ENCODE peak calls at places on chromosomes 6 and 20, in four cellular contexts. W, I, O and X are unnamed samples. For H3K4me1, the result is how much of the 10 kb centered on the place peaks cover.

GRCh38 chr6:42045538-42046460 is 4.5 kb upstream of the TAF8 start:
- DNase-seq in I (peak), W (peak), O (peak), X (peak)

GRCh38 chr6:124858564-124858963 is 103.7 kb upstream of the RNF217 start:
- DNase-seq in I (no peak), O (no peak), W (no peak), X (no peak)

GRCh38 chr20:62618622-62619529 is 23.4 kb upstream of the SLCO4A1 start:
- DNase-seq in O (no peak), I (no peak), W (no peak), X (no peak)

GRCh38 chr6:36625161-36625919 is 31.2 kb downstream of the SRSF3 start:
- DNase-seq in O (peak), I (peak), W (no peak), X (no peak)

GRCh38 chr6:113909224-113909856 is 52.2 kb downstream of the MARCKS start:
- DNase-seq in O (peak), W (no peak), I (peak), X (peak)

GRCh38 chr6:167721291-167721690 is 105.4 kb upstream of the AFDN start:
- DNase-seq in O (no peak), W (no peak), I (no peak), X (no peak)

GRCh38 chr20:57663681-57664451 is 43.6 kb upstream of the ZBP1 start:
- DNase-seq in O (no peak), W (peak), I (no peak), X (no peak)

GRCh38 chr6:7262037-7262461 is 51.0 kb downstream of the SSR1 start:
- DNase-seq in O (no peak), W (peak), I (no peak), X (peak)

GRCh38 chr20:33393609-33394008 is 7.7 kb downstream of the CDK5RAP1 start:
- DNase-seq in O (peak), I (no peak), W (no peak), X (no peak)

GRCh38 chr6:152669894-152670293 is 27.8 kb upstream of the MYCT1 start:
- DNase-seq in O (peak), W (no peak), I (peak), X (peak)

GRCh38 chr6:44332585-44332984 is 9.9 kb upstream of the SPATS1 start:
- DNase-seq in I (peak), W (no peak), O (peak), X (no peak)

GRCh38 chr6:72348926-72349325 is 272.9 kb upstream of the KCNQ5 start:
- DNase-seq in O (peak), W (no peak), I (peak), X (peak)

GRCh38 chr6:131858765-131859490 is 51.1 kb downstream of the ENPP1 start:
- DNase-seq in I (peak), W (no peak), O (peak), X (peak)

GRCh38 chr6:8131265-8131897 is 29.0 kb upstream of the EEF1E1 start:
- DNase-seq in W (no peak), I (peak), O (peak), X (peak)

GRCh38 chr20:59832406-59833156 is 100.9 kb downstream of the SYCP2 start:
- DNase-seq in I (no peak), W (no peak), O (no peak), X (no peak)

GRCh38 chr6:78511019-78511418 is 356.3 kb upstream of the IRAK1BP1 start:
- DNase-seq in I (no peak), W (no peak), O (peak), X (no peak)

GRCh38 chr20:53878262-53879047 is 191.9 kb downstream of the BCAS1 start:
- DNase-seq in W (no peak), O (no peak), I (no peak), X (no peak)

GRCh38 chr6:144216668-144217218 is 66.4 kb downstream of the STX11 start:
- DNase-seq in O (no peak), W (no peak), I (no peak), X (no peak)

GRCh38 chr6:147141690-147142308 is 62.4 kb upstream of the STXBP5 start:
- DNase-seq in W (no peak), I (peak), O (peak), X (peak)

GRCh38 chr6:107536183-107536582 is 46.3 kb downstream of the SOBP start:
- DNase-seq in O (no peak), I (no peak), W (no peak), X (no peak)

GRCh38 chr6:73152998-73153757 is 72.1 kb downstream of the KHDC1L start:
- DNase-seq in I (no peak), W (no peak), O (peak), X (peak)

GRCh38 chr20:63090052-63090451 is 83.3 kb upstream of the BHLHE23 start:
- DNase-seq in O (no peak), W (peak), I (no peak), X (no peak)

GRCh38 chr6:73878403-73878802 is 182.4 kb downstream of the CD109 start:
- DNase-seq in O (no peak), I (no peak), W (no peak), X (no peak)

GRCh38 chr20:51275816-51276215 is 252.9 kb upstream of the KCNG1 start:
- DNase-seq in I (peak), W (peak), O (peak), X (no peak)

GRCh38 chr6:33672808-33673207 is 38.7 kb downstream of the UQCC2 start:
- DNase-seq in W (peak), O (peak), I (peak), X (peak)

GRCh38 chr6:129440691-129441090 is 269.3 kb downstream of the ARHGAP18 start:
- DNase-seq in W (no peak), O (no peak), I (peak), X (peak)

GRCh38 chr6:107490568-107491058 is 696 bp downstream of the SOBP start:
- DNase-seq in W (no peak), O (no peak), I (no peak), X (no peak)

GRCh38 chr20:24996449-24997195 is 4.1 kb upstream of the APMAP start:
- DNase-seq in W (no peak), O (no peak), I (no peak), X (no peak)
- H3K4me1 ChIP-seq in W (under half), O (under half), I (under half), X (under half)

DNA sequence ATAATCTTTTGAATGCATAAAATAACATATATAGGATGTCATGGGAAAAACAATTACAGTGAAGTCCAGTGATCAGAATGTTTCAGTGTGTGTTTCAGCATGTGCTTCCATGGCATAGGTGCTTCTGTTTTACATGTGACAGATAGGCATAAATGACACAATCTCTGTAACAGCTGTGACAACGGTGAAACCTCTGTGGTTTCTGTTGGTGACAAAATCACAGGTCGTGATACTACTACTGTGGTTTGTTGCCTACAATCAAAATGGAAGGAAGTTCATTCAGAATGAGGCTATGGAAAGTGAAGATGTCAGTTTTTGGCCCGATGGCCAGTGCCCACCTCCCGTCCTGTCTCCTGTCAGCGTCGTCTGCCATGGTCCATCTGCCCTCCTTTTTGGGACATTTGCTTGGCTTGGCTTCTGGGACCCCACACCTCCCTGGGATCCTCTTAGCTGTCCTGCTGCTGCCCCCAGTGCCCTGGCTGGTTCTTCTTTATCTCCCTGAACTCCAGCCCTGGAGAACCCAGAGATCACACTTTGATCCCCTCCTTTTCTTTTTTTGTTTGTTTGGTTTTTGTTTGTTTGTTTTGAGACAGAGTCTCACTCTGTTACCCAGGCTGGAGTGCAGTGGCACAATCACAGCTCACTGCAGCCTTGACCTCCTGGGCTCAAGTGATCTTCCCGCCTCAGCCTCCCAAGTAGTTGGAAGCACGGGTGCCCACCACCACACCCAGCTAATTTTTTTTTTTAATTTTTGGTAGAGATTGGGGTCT is 79.3 kb upstream of the NAA20 start:
- DNase-seq in W (no peak), I (no peak), O (no peak), X (no peak)
- H3K4me1 ChIP-seq in W (under half), I (under half), O (under half), X (under half)

GRCh38 chr6:39849228-39849627 is 57.1 kb downstream of the DAAM2 start:
- DNase-seq in O (no peak), I (no peak), W (no peak), X (no peak)
- H3K4me1 ChIP-seq in O (under half), I (under half), W (under half), X (under half)

GRCh38 chr6:11766589-11767450 is 11.8 kb downstream of the ADTRP start:
- DNase-seq in O (peak), W (no peak), I (peak), X (peak)

GRCh38 chr6:11769816-11770545 is 8.6 kb downstream of the ADTRP start:
- DNase-seq in I (peak), O (no peak), W (no peak), X (peak)

GRCh38 chr6:11769244-11769643 is 9.4 kb downstream of the ADTRP start:
- DNase-seq in I (no peak), O (peak), W (no peak), X (peak)

GRCh38 chr6:11766056-11766455 is 12.5 kb downstream of the ADTRP start:
- DNase-seq in W (no peak), O (peak), I (peak), X (peak)

DNA sequence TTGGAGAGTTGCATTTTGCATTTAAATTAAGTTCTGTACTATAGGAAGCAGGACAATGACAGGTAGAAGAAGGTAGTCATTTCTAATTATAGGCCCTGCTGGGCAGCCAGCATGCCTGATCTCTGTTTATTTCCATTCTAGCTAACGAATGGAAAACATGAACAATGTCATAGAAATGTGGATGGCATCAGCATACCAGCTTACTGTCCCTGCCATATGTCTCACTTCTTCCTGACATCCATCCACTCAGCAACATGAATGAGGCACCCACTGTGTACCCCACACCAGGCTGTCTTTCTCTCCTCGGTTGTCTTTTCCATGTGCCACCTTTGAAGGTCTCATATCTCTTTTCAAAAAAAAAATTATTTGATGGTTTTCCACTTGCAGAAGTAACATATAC is 11.1 kb downstream of the ADTRP start:
- DNase-seq in W (no peak), I (no peak), O (peak), X (no peak)
- H3K4me1 ChIP-seq in W (under half), I (half or more), O (half or more), X (half or more)

DNA sequence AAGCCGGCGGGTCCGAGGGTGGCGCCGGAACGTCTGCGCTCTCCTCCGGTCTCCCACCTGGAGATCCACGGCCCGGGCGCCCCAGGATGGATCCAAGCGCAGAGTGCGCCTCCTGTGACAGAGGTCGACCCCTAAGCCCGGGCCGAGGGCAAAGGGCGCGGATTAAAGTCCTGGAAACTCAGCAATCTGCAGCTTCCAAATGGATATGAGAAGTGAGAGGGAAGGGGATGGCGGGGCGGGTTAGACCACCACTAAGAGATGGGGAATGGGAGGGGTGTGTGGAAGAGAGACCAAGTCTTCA is 661 bp upstream of the MICAL1 start:
- DNase-seq in I (no peak), O (no peak), W (no peak), X (no peak)
- H3K4me1 ChIP-seq in I (under half), O (under half), W (under half), X (under half)